ENCODE peak calls at places on chromosomes 2 and 18, in eight cellular contexts. One of them, this sample, is unnamed.

GRCh38 chr2:162221064-162221463 is 22.2 kb downstream of the FAP start:
- DNase-seq in HuH-7: peak
- DNase-seq in stimulated activated CD4-positive, alpha-beta T cell treated with anti-CD3 and anti-CD28 coated beads, Interleukin-1b, Interleukin-23, amount 100 ng/mL, for 24 hours: peak
- DNase-seq in progenitor cell of endocrine pancreas: peak
- DNase-seq in effector memory CD4-positive, alpha-beta T cell: peak
- DNase-seq in HAP-1: peak
- DNase-seq in endothelial cell of umbilical vein: peak
- DNase-seq in SW480: peak
- DNase-seq in this sample: peak

GRCh38 chr2:27191107-27191829 is 20.6 kb upstream of the ATRAID start:
- DNase-seq in effector memory CD4-positive, alpha-beta T cell: peak
- DNase-seq in progenitor cell of endocrine pancreas: peak
- DNase-seq in HuH-7: no peak
- DNase-seq in SW480: peak
- DNase-seq in endothelial cell of umbilical vein: peak
- DNase-seq in stimulated activated CD4-positive, alpha-beta T cell treated with anti-CD3 and anti-CD28 coated beads, Interleukin-1b, Interleukin-23, amount 100 ng/mL, for 24 hours: no peak
- DNase-seq in HAP-1: peak
- DNase-seq in this sample: no peak

GRCh38 chr18:7593194-7593819 is 26.2 kb downstream of the PTPRM start:
- DNase-seq in stimulated activated CD4-positive, alpha-beta T cell treated with anti-CD3 and anti-CD28 coated beads, Interleukin-1b, Interleukin-23, amount 100 ng/mL, for 24 hours: no peak
- DNase-seq in progenitor cell of endocrine pancreas: no peak
- DNase-seq in effector memory CD4-positive, alpha-beta T cell: no peak
- DNase-seq in HAP-1: no peak
- DNase-seq in endothelial cell of umbilical vein: no peak
- DNase-seq in HuH-7: no peak
- DNase-seq in SW480: no peak
- DNase-seq in this sample: no peak

GRCh38 chr18:28834889-28835288 is 658.0 kb upstream of the CDH2 start:
- DNase-seq in HAP-1: no peak
- DNase-seq in effector memory CD4-positive, alpha-beta T cell: no peak
- DNase-seq in progenitor cell of endocrine pancreas: no peak
- DNase-seq in endothelial cell of umbilical vein: peak
- DNase-seq in stimulated activated CD4-positive, alpha-beta T cell treated with anti-CD3 and anti-CD28 coated beads, Interleukin-1b, Interleukin-23, amount 100 ng/mL, for 24 hours: no peak
- DNase-seq in HuH-7: no peak
- DNase-seq in SW480: no peak
- DNase-seq in this sample: no peak

GRCh38 chr18:58805482-58806187 is 59.0 kb upstream of the ZNF532 start:
- DNase-seq in progenitor cell of endocrine pancreas: no peak
- DNase-seq in HuH-7: no peak
- DNase-seq in HAP-1: peak
- DNase-seq in effector memory CD4-positive, alpha-beta T cell: no peak
- DNase-seq in endothelial cell of umbilical vein: no peak
- DNase-seq in stimulated activated CD4-positive, alpha-beta T cell treated with anti-CD3 and anti-CD28 coated beads, Interleukin-1b, Interleukin-23, amount 100 ng/mL, for 24 hours: no peak
- DNase-seq in SW480: no peak
- DNase-seq in this sample: no peak

GRCh38 chr2:205684871-205685313 is 2.6 kb downstream of the NRP2 start:
- DNase-seq in HuH-7: no peak
- DNase-seq in stimulated activated CD4-positive, alpha-beta T cell treated with anti-CD3 and anti-CD28 coated beads, Interleukin-1b, Interleukin-23, amount 100 ng/mL, for 24 hours: no peak
- DNase-seq in HAP-1: no peak
- DNase-seq in endothelial cell of umbilical vein: peak
- DNase-seq in SW480: no peak
- DNase-seq in effector memory CD4-positive, alpha-beta T cell: no peak
- DNase-seq in progenitor cell of endocrine pancreas: no peak
- DNase-seq in this sample: no peak

GRCh38 chr2:228853151-228853550 is 417.9 kb downstream of the PID1 start:
- DNase-seq in stimulated activated CD4-positive, alpha-beta T cell treated with anti-CD3 and anti-CD28 coated beads, Interleukin-1b, Interleukin-23, amount 100 ng/mL, for 24 hours: no peak
- DNase-seq in effector memory CD4-positive, alpha-beta T cell: no peak
- DNase-seq in HAP-1: no peak
- DNase-seq in endothelial cell of umbilical vein: no peak
- DNase-seq in SW480: no peak
- DNase-seq in HuH-7: no peak
- DNase-seq in progenitor cell of endocrine pancreas: no peak
- DNase-seq in this sample: no peak

GRCh38 chr2:37630298-37630697 is 41.1 kb downstream of the CDC42EP3 start:
- DNase-seq in endothelial cell of umbilical vein: no peak
- DNase-seq in HAP-1: no peak
- DNase-seq in stimulated activated CD4-positive, alpha-beta T cell treated with anti-CD3 and anti-CD28 coated beads, Interleukin-1b, Interleukin-23, amount 100 ng/mL, for 24 hours: no peak
- DNase-seq in HuH-7: no peak
- DNase-seq in effector memory CD4-positive, alpha-beta T cell: no peak
- DNase-seq in SW480: no peak
- DNase-seq in progenitor cell of endocrine pancreas: no peak
- DNase-seq in this sample: no peak

GRCh38 chr2:54103454-54104314 is 11.7 kb upstream of the ACYP2 start:
- DNase-seq in endothelial cell of umbilical vein: peak
- DNase-seq in stimulated activated CD4-positive, alpha-beta T cell treated with anti-CD3 and anti-CD28 coated beads, Interleukin-1b, Interleukin-23, amount 100 ng/mL, for 24 hours: no peak
- DNase-seq in HuH-7: peak
- DNase-seq in progenitor cell of endocrine pancreas: no peak
- DNase-seq in HAP-1: peak
- DNase-seq in effector memory CD4-positive, alpha-beta T cell: peak
- DNase-seq in SW480: peak
- DNase-seq in this sample: no peak

GRCh38 chr2:73004466-73004865 is 67.0 kb downstream of the SFXN5 start:
- DNase-seq in SW480: no peak
- DNase-seq in endothelial cell of umbilical vein: no peak
- DNase-seq in HAP-1: no peak
- DNase-seq in stimulated activated CD4-positive, alpha-beta T cell treated with anti-CD3 and anti-CD28 coated beads, Interleukin-1b, Interleukin-23, amount 100 ng/mL, for 24 hours: no peak
- DNase-seq in HuH-7: no peak
- DNase-seq in progenitor cell of endocrine pancreas: no peak
- DNase-seq in effector memory CD4-positive, alpha-beta T cell: no peak
- DNase-seq in this sample: no peak

GRCh38 chr18:52343731-52344340 is 3.8 kb downstream of the DCC start:
- DNase-seq in endothelial cell of umbilical vein: no peak
- DNase-seq in SW480: no peak
- DNase-seq in effector memory CD4-positive, alpha-beta T cell: no peak
- DNase-seq in HuH-7: no peak
- DNase-seq in progenitor cell of endocrine pancreas: no peak
- DNase-seq in HAP-1: no peak
- DNase-seq in stimulated activated CD4-positive, alpha-beta T cell treated with anti-CD3 and anti-CD28 coated beads, Interleukin-1b, Interleukin-23, amount 100 ng/mL, for 24 hours: no peak
- DNase-seq in this sample: no peak

GRCh38 chr2:62459672-62460071 is 46.3 kb downstream of the TMEM17 start:
- DNase-seq in effector memory CD4-positive, alpha-beta T cell: no peak
- DNase-seq in HuH-7: no peak
- DNase-seq in endothelial cell of umbilical vein: no peak
- DNase-seq in progenitor cell of endocrine pancreas: no peak
- DNase-seq in HAP-1: no peak
- DNase-seq in stimulated activated CD4-positive, alpha-beta T cell treated with anti-CD3 and anti-CD28 coated beads, Interleukin-1b, Interleukin-23, amount 100 ng/mL, for 24 hours: no peak
- DNase-seq in SW480: no peak
- DNase-seq in this sample: no peak

GRCh38 chr2:136384541-136385303 is 266.8 kb upstream of the CXCR4 start:
- DNase-seq in HAP-1: peak
- DNase-seq in effector memory CD4-positive, alpha-beta T cell: peak
- DNase-seq in progenitor cell of endocrine pancreas: no peak
- DNase-seq in stimulated activated CD4-positive, alpha-beta T cell treated with anti-CD3 and anti-CD28 coated beads, Interleukin-1b, Interleukin-23, amount 100 ng/mL, for 24 hours: no peak
- DNase-seq in endothelial cell of umbilical vein: peak
- DNase-seq in HuH-7: peak
- DNase-seq in SW480: peak
- DNase-seq in this sample: no peak

GRCh38 chr2:206792645-206793044 is 27.2 kb downstream of the FASTKD2 start:
- DNase-seq in HAP-1: no peak
- DNase-seq in progenitor cell of endocrine pancreas: no peak
- DNase-seq in stimulated activated CD4-positive, alpha-beta T cell treated with anti-CD3 and anti-CD28 coated beads, Interleukin-1b, Interleukin-23, amount 100 ng/mL, for 24 hours: no peak
- DNase-seq in HuH-7: no peak
- DNase-seq in SW480: no peak
- DNase-seq in endothelial cell of umbilical vein: no peak
- DNase-seq in effector memory CD4-positive, alpha-beta T cell: no peak
- DNase-seq in this sample: no peak

GRCh38 chr2:148810081-148810480 is 64.9 kb upstream of the KIF5C start:
- DNase-seq in HAP-1: no peak
- DNase-seq in SW480: no peak
- DNase-seq in effector memory CD4-positive, alpha-beta T cell: no peak
- DNase-seq in HuH-7: no peak
- DNase-seq in progenitor cell of endocrine pancreas: no peak
- DNase-seq in endothelial cell of umbilical vein: no peak
- DNase-seq in stimulated activated CD4-positive, alpha-beta T cell treated with anti-CD3 and anti-CD28 coated beads, Interleukin-1b, Interleukin-23, amount 100 ng/mL, for 24 hours: no peak
- DNase-seq in this sample: no peak

GRCh38 chr2:120793682-120794403 is 58.2 kb downstream of the GLI2 start:
- DNase-seq in HuH-7: no peak
- DNase-seq in SW480: peak
- DNase-seq in progenitor cell of endocrine pancreas: no peak
- DNase-seq in effector memory CD4-positive, alpha-beta T cell: no peak
- DNase-seq in HAP-1: no peak
- DNase-seq in stimulated activated CD4-positive, alpha-beta T cell treated with anti-CD3 and anti-CD28 coated beads, Interleukin-1b, Interleukin-23, amount 100 ng/mL, for 24 hours: no peak
- DNase-seq in endothelial cell of umbilical vein: no peak
- DNase-seq in this sample: no peak

GRCh38 chr18:41410007-41410406 is 545.0 kb upstream of the PIK3C3 start:
- DNase-seq in progenitor cell of endocrine pancreas: no peak
- DNase-seq in HAP-1: no peak
- DNase-seq in stimulated activated CD4-positive, alpha-beta T cell treated with anti-CD3 and anti-CD28 coated beads, Interleukin-1b, Interleukin-23, amount 100 ng/mL, for 24 hours: no peak
- DNase-seq in SW480: no peak
- DNase-seq in HuH-7: no peak
- DNase-seq in endothelial cell of umbilical vein: no peak
- DNase-seq in effector memory CD4-positive, alpha-beta T cell: no peak
- DNase-seq in this sample: no peak

GRCh38 chr2:234649951-234650350 is 153.1 kb upstream of the ARL4C start:
- DNase-seq in HuH-7: no peak
- DNase-seq in stimulated activated CD4-positive, alpha-beta T cell treated with anti-CD3 and anti-CD28 coated beads, Interleukin-1b, Interleukin-23, amount 100 ng/mL, for 24 hours: no peak
- DNase-seq in endothelial cell of umbilical vein: no peak
- DNase-seq in progenitor cell of endocrine pancreas: no peak
- DNase-seq in effector memory CD4-positive, alpha-beta T cell: no peak
- DNase-seq in HAP-1: no peak
- DNase-seq in SW480: no peak
- DNase-seq in this sample: no peak

GRCh38 chr2:212712466-212712865 is 173.9 kb upstream of the ERBB4 start:
- DNase-seq in SW480: no peak
- DNase-seq in HuH-7: no peak
- DNase-seq in effector memory CD4-positive, alpha-beta T cell: no peak
- DNase-seq in stimulated activated CD4-positive, alpha-beta T cell treated with anti-CD3 and anti-CD28 coated beads, Interleukin-1b, Interleukin-23, amount 100 ng/mL, for 24 hours: no peak
- DNase-seq in HAP-1: no peak
- DNase-seq in progenitor cell of endocrine pancreas: no peak
- DNase-seq in endothelial cell of umbilical vein: no peak
- DNase-seq in this sample: no peak

GRCh38 chr2:50575232-50575631 is 456.7 kb downstream of the NRXN1 start:
- DNase-seq in HAP-1: peak
- DNase-seq in SW480: no peak
- DNase-seq in HuH-7: no peak
- DNase-seq in endothelial cell of umbilical vein: no peak
- DNase-seq in effector memory CD4-positive, alpha-beta T cell: no peak
- DNase-seq in stimulated activated CD4-positive, alpha-beta T cell treated with anti-CD3 and anti-CD28 coated beads, Interleukin-1b, Interleukin-23, amount 100 ng/mL, for 24 hours: no peak
- DNase-seq in progenitor cell of endocrine pancreas: no peak
- DNase-seq in this sample: no peak

GRCh38 chr2:1487758-1488715 is 74.8 kb downstream of the TPO start:
- DNase-seq in HuH-7: no peak
- DNase-seq in SW480: no peak
- DNase-seq in progenitor cell of endocrine pancreas: no peak
- DNase-seq in effector memory CD4-positive, alpha-beta T cell: no peak
- DNase-seq in endothelial cell of umbilical vein: no peak
- DNase-seq in HAP-1: no peak
- DNase-seq in stimulated activated CD4-positive, alpha-beta T cell treated with anti-CD3 and anti-CD28 coated beads, Interleukin-1b, Interleukin-23, amount 100 ng/mL, for 24 hours: no peak
- DNase-seq in this sample: no peak

GRCh38 chr2:27992787-27993747 is 102.5 kb downstream of the BABAM2 start:
- DNase-seq in HAP-1: no peak
- DNase-seq in progenitor cell of endocrine pancreas: no peak
- DNase-seq in endothelial cell of umbilical vein: peak
- DNase-seq in stimulated activated CD4-positive, alpha-beta T cell treated with anti-CD3 and anti-CD28 coated beads, Interleukin-1b, Interleukin-23, amount 100 ng/mL, for 24 hours: no peak
- DNase-seq in HuH-7: peak
- DNase-seq in SW480: peak
- DNase-seq in effector memory CD4-positive, alpha-beta T cell: no peak
- DNase-seq in this sample: no peak

GRCh38 chr2:77034460-77034859 is 487.7 kb downstream of the LRRTM4 start:
- DNase-seq in effector memory CD4-positive, alpha-beta T cell: no peak
- DNase-seq in stimulated activated CD4-positive, alpha-beta T cell treated with anti-CD3 and anti-CD28 coated beads, Interleukin-1b, Interleukin-23, amount 100 ng/mL, for 24 hours: no peak
- DNase-seq in HuH-7: no peak
- DNase-seq in HAP-1: no peak
- DNase-seq in endothelial cell of umbilical vein: peak
- DNase-seq in progenitor cell of endocrine pancreas: no peak
- DNase-seq in SW480: no peak
- DNase-seq in this sample: no peak

GRCh38 chr2:112758701-112759100 is 5.7 kb downstream of the CKAP2L start:
- DNase-seq in effector memory CD4-positive, alpha-beta T cell: no peak
- DNase-seq in endothelial cell of umbilical vein: no peak
- DNase-seq in stimulated activated CD4-positive, alpha-beta T cell treated with anti-CD3 and anti-CD28 coated beads, Interleukin-1b, Interleukin-23, amount 100 ng/mL, for 24 hours: no peak
- DNase-seq in progenitor cell of endocrine pancreas: no peak
- DNase-seq in HAP-1: no peak
- DNase-seq in HuH-7: no peak
- DNase-seq in SW480: no peak
- DNase-seq in this sample: no peak

GRCh38 chr2:238521870-238522269 is 95.1 kb downstream of the ASB1 start:
- DNase-seq in progenitor cell of endocrine pancreas: no peak
- DNase-seq in endothelial cell of umbilical vein: no peak
- DNase-seq in HAP-1: no peak
- DNase-seq in HuH-7: no peak
- DNase-seq in stimulated activated CD4-positive, alpha-beta T cell treated with anti-CD3 and anti-CD28 coated beads, Interleukin-1b, Interleukin-23, amount 100 ng/mL, for 24 hours: no peak
- DNase-seq in effector memory CD4-positive, alpha-beta T cell: no peak
- DNase-seq in SW480: no peak
- DNase-seq in this sample: no peak